ENCODE peak calls at places on chromosomes 2 and 18, in six cellular contexts. T, X, O, Z, Q and I are unnamed samples.
A peak's percentile ranks its signal among the peaks of the same experiment; 100 is the strongest.

GRCh38 chr2:128664499-128664971 is 345.9 kb upstream of the HS6ST1 start:
- DNase-seq in T (no peak), X (no peak), O (no peak), Z (no peak), Q (no peak), I (peak; percentile 42)

GRCh38 chr2:11939523-11939922 is 193.1 kb downstream of the LPIN1 start:
- DNase-seq in T (no peak), X (no peak), O (no peak), Z (no peak), Q (no peak), I (no peak)

GRCh38 chr2:216151313-216152030 is 42.3 kb downstream of the XRCC5 start:
- DNase-seq in T (no peak), X (no peak), O (peak; percentile 83), Z (no peak), Q (no peak), I (no peak)

GRCh38 chr18:5144629-5145028 is 52.4 kb downstream of the AKAIN1 start:
- DNase-seq in T (no peak), X (no peak), O (no peak), Z (no peak), Q (no peak), I (no peak)

GRCh38 chr2:64262068-64262467 is 117.8 kb upstream of the PELI1 start:
- DNase-seq in T (no peak), X (no peak), O (no peak), Z (no peak), Q (no peak), I (no peak)

GRCh38 chr18:47679864-47680263 is 250.6 kb downstream of the SMAD2 start:
- DNase-seq in T (no peak), X (no peak), O (no peak), Z (no peak), Q (no peak), I (no peak)

GRCh38 chr2:181937473-181937872 is 45.9 kb downstream of the ITPRID2 start:
- DNase-seq in T (no peak), X (peak; percentile 23), O (peak; percentile 51), Z (no peak), Q (no peak), I (no peak)

GRCh38 chr18:23228102-23229051 is 93.1 kb downstream of the CABLES1 start:
- DNase-seq in T (no peak), X (no peak), O (peak; percentile 9), Z (peak; percentile 21), Q (no peak), I (no peak)

GRCh38 chr2:193584522-193584938 is 1389.8 kb upstream of the TMEFF2 start:
- DNase-seq in T (no peak), X (no peak), O (peak; percentile 60), Z (no peak), Q (no peak), I (peak; percentile 14)

GRCh38 chr2:98701230-98701629 is 29.7 kb downstream of the MGAT4A start:
- DNase-seq in T (no peak), X (no peak), O (no peak), Z (no peak), Q (no peak), I (no peak)

GRCh38 chr2:205698556-205699282 is 16.4 kb downstream of the NRP2 start:
- DNase-seq in T (no peak), X (peak; percentile 19), O (no peak), Z (no peak), Q (no peak), I (no peak)

GRCh38 chr2:185477452-185477851 is 261.2 kb upstream of the FSIP2 start:
- DNase-seq in T (no peak), X (no peak), O (no peak), Z (no peak), Q (no peak), I (no peak)